ENCODE peak calls at places on chromosomes 3 and 15, in five cellular contexts. X is IMR-90, O is neuronal stem cell, Z is mesenchymal stem cell, D is trophoblast cell. P is an unnamed sample. For H3K36me3, the result is how much of the 10 kb centered on the place peaks cover.

GRCh38 chr15:53625260-53625659 is 134.2 kb downstream of the WDR72 start:
- DNase-seq in O (peak), D (no peak), Z (no peak), X (no peak), P (peak)

GRCh38 chr15:62338497-62338896 is 173.4 kb upstream of the C2CD4B start:
- DNase-seq in D (no peak), O (no peak), X (no peak), Z (no peak), P (no peak)

GRCh38 chr3:76509179-76509830 is 530.6 kb upstream of the ROBO2 start:
- DNase-seq in D (no peak), O (no peak), X (no peak), Z (no peak), P (no peak)

GRCh38 chr3:120302361-120302760 is 17.3 kb upstream of the GPR156 start:
- DNase-seq in O (no peak), Z (no peak), X (peak), D (no peak), P (peak)

GRCh38 chr15:83653639-83654378 is at the start of gene ADAMTSL3:
- DNase-seq in Z (peak), O (peak), X (no peak), D (peak), P (peak)

GRCh38 chr15:38061856-38062649 is 127.6 kb downstream of the TMCO5A start:
- DNase-seq in X (no peak), D (no peak), O (no peak), Z (no peak), P (no peak)

GRCh38 chr3:42873216-42873982 is 2.3 kb downstream of the CYP8B1 start:
- DNase-seq in O (no peak), X (no peak), D (no peak), Z (no peak), P (no peak)

GRCh38 chr15:54803139-54803808 is 393.5 kb downstream of the RSL24D1 start:
- DNase-seq in O (no peak), D (peak), Z (no peak), X (peak), P (peak)

GRCh38 chr3:77179762-77180161 is 139.9 kb downstream of the ROBO2 start:
- DNase-seq in O (no peak), Z (peak), D (peak), X (no peak), P (peak)

GRCh38 chr3:49723631-49724551 is at the start of gene GMPPB:
- DNase-seq in D (peak), O (peak), X (peak), Z (peak), P (peak)
- H3K18ac ChIP-seq in D (peak), O (peak), X (no peak), Z (peak), P (peak)

GRCh38 chr3:47109393-47109792 is 54.5 kb downstream of the SETD2 start:
- DNase-seq in O (no peak), X (no peak), Z (no peak), D (no peak), P (no peak)

GRCh38 chr3:47112997-47113396 is 50.9 kb downstream of the SETD2 start:
- DNase-seq in D (no peak), O (no peak), Z (no peak), X (no peak), P (no peak)

GRCh38 chr3:47108546-47108945 is 55.4 kb downstream of the SETD2 start:
- DNase-seq in O (peak), X (peak), D (peak), Z (no peak), P (peak)

GRCh38 chr3:47117803-47118364 is 46.0 kb downstream of the SETD2 start:
- DNase-seq in X (no peak), O (no peak), Z (no peak), D (no peak), P (no peak)

GRCh38 chr3:47113669-47114365 is 50.1 kb downstream of the SETD2 start:
- DNase-seq in X (peak), D (peak), O (no peak), Z (peak), P (peak)
- H3K36me3 ChIP-seq in X (under half), D (under half), O (under half), Z (half or more), P (under half)

GRCh38 chr15:101054116-101054515 is 135.0 kb downstream of the LRRK1 start:
- DNase-seq in D (peak), O (no peak), X (no peak), Z (no peak), P (no peak)

GRCh38 chr15:101054991-101055390 is 135.8 kb downstream of the LRRK1 start:
- DNase-seq in Z (no peak), D (peak), X (no peak), O (no peak), P (no peak)

GRCh38 chr15:101052031-101052620 is 133.0 kb downstream of the LRRK1 start:
- DNase-seq in O (no peak), Z (no peak), X (no peak), D (no peak), P (no peak)

GRCh38 chr15:101052681-101053121 is 133.5 kb downstream of the LRRK1 start:
- DNase-seq in X (no peak), Z (no peak), D (no peak), O (no peak), P (no peak)

GRCh38 chr15:101053261-101053660 is 134.1 kb downstream of the LRRK1 start:
- DNase-seq in Z (no peak), D (no peak), O (no peak), X (no peak), P (no peak)
- H3K18ac ChIP-seq in Z (no peak), D (no peak), O (peak), X (no peak), P (no peak)

GRCh38 chr3:71051893-71052687 is 531.4 kb downstream of the FOXP1 start:
- DNase-seq in O (no peak), X (peak), D (no peak), Z (no peak), P (no peak)
- H3K36me3 ChIP-seq in O (under half), X (under half), D (under half), Z (half or more), P (under half)

DNA sequence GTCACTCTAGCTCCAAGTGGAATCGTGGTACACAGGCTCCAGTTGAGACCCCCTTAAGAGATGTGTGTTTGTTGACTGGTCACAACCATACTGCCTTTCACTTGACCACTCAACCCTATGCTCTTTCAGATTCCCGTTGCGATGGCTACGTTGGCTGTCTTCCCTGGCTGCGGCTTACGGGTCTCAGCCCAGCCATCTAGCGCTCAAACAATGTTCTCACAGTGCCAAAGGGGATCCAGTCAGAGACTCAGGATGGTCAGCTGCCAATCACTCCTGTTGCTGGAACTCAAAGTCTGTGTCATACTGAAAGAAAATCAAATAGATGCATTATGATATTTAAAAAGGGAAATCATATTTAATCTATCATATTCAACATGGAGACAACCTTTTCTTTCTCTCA is 237.6 kb downstream of the ITPR1 start:
- DNase-seq in Z (no peak), O (no peak), X (no peak), D (no peak), P (no peak)
- H3K18ac ChIP-seq in Z (no peak), O (peak), X (no peak), D (no peak), P (no peak)

GRCh38 chr15:40389824-40390595 is 7.5 kb downstream of the KNSTRN start:
- DNase-seq in O (no peak), X (no peak), D (no peak), Z (no peak), P (no peak)
- H3K36me3 ChIP-seq in O (under half), X (under half), D (under half), Z (half or more), P (under half)

DNA sequence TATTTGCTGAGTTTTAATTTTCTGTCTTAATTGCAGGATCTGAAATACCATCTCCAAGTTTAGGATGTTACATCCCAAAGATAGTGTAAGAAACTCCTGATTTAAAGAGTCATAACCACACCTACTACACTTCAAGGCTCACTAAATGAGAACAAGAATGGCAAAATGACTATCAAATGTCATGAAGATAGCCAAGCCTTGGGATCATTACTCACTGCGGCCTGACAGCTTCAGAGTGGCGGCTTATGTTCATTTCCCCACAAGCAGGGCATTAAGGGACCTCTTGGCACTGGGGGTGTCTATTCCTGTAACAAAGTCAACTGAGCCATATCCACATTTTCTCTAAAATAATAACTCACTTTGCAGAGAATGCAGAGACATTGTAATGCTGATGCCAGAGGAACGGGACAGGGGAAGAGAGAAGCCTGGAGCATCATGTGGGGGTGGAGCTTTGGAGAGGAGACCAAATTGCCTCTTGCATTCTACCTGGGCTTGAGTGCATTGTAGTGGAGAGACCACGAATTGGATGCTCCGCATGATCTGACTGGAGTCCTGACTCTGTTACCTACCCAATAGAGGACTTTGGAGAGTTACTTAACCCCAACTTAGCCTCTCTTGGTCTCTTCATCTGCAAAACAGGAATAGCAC is 219.2 kb downstream of the OPA1 start:
- DNase-seq in O (no peak), Z (no peak), D (no peak), X (no peak), P (peak)
- H3K18ac ChIP-seq in O (no peak), Z (no peak), D (no peak), X (no peak), P (peak)

DNA sequence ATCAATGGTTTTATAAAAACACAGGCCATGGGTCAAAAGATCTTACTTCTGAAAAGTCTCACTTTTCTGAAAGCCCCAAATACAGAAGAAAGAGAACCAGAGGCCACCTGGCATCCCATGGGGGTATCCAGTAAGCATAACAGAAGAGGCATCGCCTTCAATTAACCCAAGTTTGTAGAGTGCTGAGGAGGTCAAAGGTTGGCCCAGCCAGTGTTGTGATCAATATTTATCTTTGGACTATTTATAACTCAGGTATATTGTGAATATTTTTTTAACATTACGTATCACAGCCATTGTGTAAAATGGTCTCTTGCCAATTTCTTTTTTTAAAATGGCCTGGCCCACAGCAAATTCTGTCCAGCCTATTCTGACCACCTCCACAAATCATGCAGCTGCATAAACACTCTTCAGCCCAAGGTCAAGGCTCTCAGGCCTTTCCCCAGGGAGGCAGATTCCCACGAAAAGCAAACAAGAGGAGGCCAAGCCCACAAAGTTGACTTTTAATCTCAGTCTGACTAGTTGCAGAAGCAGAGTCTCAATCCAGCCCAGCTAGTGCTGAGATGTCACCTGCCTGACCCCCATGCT is 26.2 kb upstream of the SPTBN5 start:
- DNase-seq in Z (peak), D (no peak), O (no peak), X (peak), P (no peak)
- H3K36me3 ChIP-seq in Z (under half), D (under half), O (under half), X (under half), P (under half)

GRCh38 chr3:9396632-9397330 is 634 bp upstream of the SETD5 start:
- DNase-seq in O (peak), Z (peak), X (peak), D (peak), P (peak)

GRCh38 chr3:9397331-9397910 is at the start of gene SETD5:
- DNase-seq in D (peak), Z (peak), O (peak), X (peak), P (peak)

GRCh38 chr3:9398715-9399708 is 1.6 kb downstream of the SETD5 start:
- DNase-seq in D (peak), X (peak), O (no peak), Z (peak), P (peak)

GRCh38 chr3:9399746-9400145 is 2.3 kb downstream of the SETD5 start:
- DNase-seq in D (peak), Z (peak), O (peak), X (peak), P (peak)

DNA sequence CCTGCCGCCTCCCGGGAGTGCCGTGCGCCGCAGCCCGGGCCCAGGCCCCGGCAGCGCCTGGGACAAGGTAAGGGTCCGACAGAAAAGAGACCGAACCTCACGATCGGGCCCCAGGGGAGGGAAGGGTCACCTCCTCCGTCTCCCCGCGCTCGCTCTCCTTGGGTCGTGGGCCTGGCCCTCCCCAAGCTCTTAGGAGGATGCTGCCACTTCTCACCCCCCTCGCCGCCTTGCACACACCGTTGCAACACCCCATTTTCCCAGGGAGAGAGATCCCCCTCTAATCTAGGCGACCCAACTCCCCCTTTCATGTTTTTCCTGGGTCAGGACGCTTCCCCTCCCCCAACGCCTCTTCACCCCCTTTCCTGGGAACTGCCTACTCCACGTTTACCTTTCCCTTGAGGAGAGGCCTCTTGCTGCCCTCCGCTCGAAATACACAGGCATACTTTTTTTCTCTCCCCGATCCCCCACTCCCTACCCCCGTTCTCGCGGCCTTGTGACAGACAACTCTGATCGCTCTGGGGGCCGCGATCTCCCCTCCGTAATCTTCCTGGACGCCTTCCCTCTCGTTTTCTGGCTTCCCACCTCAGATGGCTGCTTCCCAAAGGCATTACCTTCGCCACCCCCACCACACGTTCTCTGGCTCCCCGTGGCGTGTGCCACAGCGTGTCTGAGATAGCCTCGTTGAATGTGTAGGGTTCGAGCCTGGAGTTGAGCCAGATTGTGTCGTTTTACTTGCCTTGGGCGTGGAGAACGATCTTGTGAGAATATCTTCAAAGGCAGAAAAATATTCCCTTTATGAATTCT is 698 bp downstream of the SETD5 start:
- DNase-seq in D (no peak), Z (peak), O (peak), X (peak), P (peak)
- H3K18ac ChIP-seq in D (peak), Z (peak), O (peak), X (peak), P (peak)

DNA sequence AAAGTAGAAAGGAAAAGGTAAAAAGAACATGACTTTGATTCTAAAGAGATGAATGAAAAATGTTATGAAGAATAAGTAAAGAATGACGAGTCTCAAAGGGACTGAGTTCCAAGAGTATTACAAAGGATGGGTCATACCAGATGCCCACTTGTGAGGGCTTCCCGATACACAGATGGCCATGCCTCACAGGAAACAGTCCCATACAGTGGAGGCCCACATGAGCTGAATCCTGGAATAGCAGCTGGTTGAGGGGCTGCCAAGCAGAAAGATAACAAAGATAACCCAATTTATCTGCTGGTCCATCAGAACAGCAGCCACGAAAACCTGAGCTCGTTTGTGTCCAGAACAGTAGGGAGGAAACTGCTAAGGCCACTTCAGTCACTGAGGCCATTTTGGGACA is 3.7 kb downstream of the SSR3 start:
- DNase-seq in Z (peak), D (peak), O (no peak), X (peak), P (peak)
- H3K36me3 ChIP-seq in Z (half or more), D (under half), O (under half), X (under half), P (under half)

P was measured in mesendoderm.